ENCODE peak calls at places on chromosome 9, in five cellular contexts. One of them, this sample, is unnamed.

GRCh38 chr9:2120926-2121689 is 106.0 kb downstream of the SMARCA2 start:
- DNase-seq in BE2C: no peak
- DNase-seq in OCI-LY7: no peak
- DNase-seq in upper lobe of right lung: no peak
- DNase-seq in DND-41: no peak
- DNase-seq in this sample: no peak

GRCh38 chr9:93417538-93417937 is 33.9 kb upstream of the FAM120A start:
- DNase-seq in BE2C: no peak
- DNase-seq in OCI-LY7: no peak
- DNase-seq in upper lobe of right lung: no peak
- DNase-seq in DND-41: no peak
- DNase-seq in this sample: no peak

GRCh38 chr9:110321055-110321454 is 16.6 kb downstream of the TXNDC8 start:
- DNase-seq in BE2C: no peak
- DNase-seq in OCI-LY7: no peak
- DNase-seq in upper lobe of right lung: no peak
- DNase-seq in DND-41: no peak
- DNase-seq in this sample: no peak

GRCh38 chr9:14082732-14083131 is 231.2 kb downstream of the NFIB start:
- DNase-seq in BE2C: no peak
- DNase-seq in OCI-LY7: no peak
- DNase-seq in upper lobe of right lung: no peak
- DNase-seq in DND-41: no peak
- DNase-seq in this sample: no peak

GRCh38 chr9:72428329-72428728 is 63.3 kb upstream of the ZFAND5 start:
- DNase-seq in BE2C: no peak
- DNase-seq in OCI-LY7: no peak
- DNase-seq in upper lobe of right lung: no peak
- DNase-seq in DND-41: no peak
- DNase-seq in this sample: no peak

GRCh38 chr9:72635197-72635596 is 113.8 kb downstream of the TMC1 start:
- DNase-seq in BE2C: no peak
- DNase-seq in OCI-LY7: no peak
- DNase-seq in upper lobe of right lung: no peak
- DNase-seq in DND-41: no peak
- DNase-seq in this sample: no peak

GRCh38 chr9:75604661-75605060 is 285.8 kb upstream of the PCSK5 start:
- DNase-seq in BE2C: no peak
- DNase-seq in OCI-LY7: peak; percentile 12
- DNase-seq in upper lobe of right lung: no peak
- DNase-seq in DND-41: no peak
- DNase-seq in this sample: no peak

GRCh38 chr9:136551401-136552116 is 5.7 kb upstream of the NOTCH1 start:
- DNase-seq in BE2C: no peak
- DNase-seq in OCI-LY7: peak; percentile 34
- DNase-seq in upper lobe of right lung: no peak
- DNase-seq in DND-41: peak; percentile 66
- DNase-seq in this sample: no peak

GRCh38 chr9:21995652-21996275 is 1.2 kb downstream of the CDKN2B-AS1 start:
- DNase-seq in BE2C: peak; percentile 32
- DNase-seq in OCI-LY7: peak; percentile 71
- DNase-seq in upper lobe of right lung: peak; percentile 80
- DNase-seq in DND-41: peak; percentile 61
- DNase-seq in this sample: no peak

GRCh38 chr9:123825337-123825736 is 104.6 kb downstream of the DENND1A start:
- DNase-seq in BE2C: peak; percentile 16
- DNase-seq in OCI-LY7: no peak
- DNase-seq in upper lobe of right lung: no peak
- DNase-seq in DND-41: no peak
- DNase-seq in this sample: no peak

GRCh38 chr9:132616725-132617124 is 34.3 kb downstream of the BARHL1 start:
- DNase-seq in BE2C: no peak
- DNase-seq in OCI-LY7: no peak
- DNase-seq in upper lobe of right lung: no peak
- DNase-seq in DND-41: no peak
- DNase-seq in this sample: no peak

GRCh38 chr9:79384506-79384905 is 187.3 kb upstream of the TLE4 start:
- DNase-seq in BE2C: no peak
- DNase-seq in OCI-LY7: no peak
- DNase-seq in upper lobe of right lung: no peak
- DNase-seq in DND-41: no peak
- DNase-seq in this sample: no peak

GRCh38 chr9:96501981-96502833 is 52.2 kb downstream of the HABP4 start:
- DNase-seq in BE2C: no peak
- DNase-seq in OCI-LY7: no peak
- DNase-seq in upper lobe of right lung: no peak
- DNase-seq in DND-41: no peak
- DNase-seq in this sample: no peak

GRCh38 chr9:127178646-127179632 is 56.5 kb upstream of the ANGPTL2 start:
- DNase-seq in BE2C: no peak
- DNase-seq in OCI-LY7: no peak
- DNase-seq in upper lobe of right lung: peak; percentile 56
- DNase-seq in DND-41: no peak
- DNase-seq in this sample: no peak

DNA sequence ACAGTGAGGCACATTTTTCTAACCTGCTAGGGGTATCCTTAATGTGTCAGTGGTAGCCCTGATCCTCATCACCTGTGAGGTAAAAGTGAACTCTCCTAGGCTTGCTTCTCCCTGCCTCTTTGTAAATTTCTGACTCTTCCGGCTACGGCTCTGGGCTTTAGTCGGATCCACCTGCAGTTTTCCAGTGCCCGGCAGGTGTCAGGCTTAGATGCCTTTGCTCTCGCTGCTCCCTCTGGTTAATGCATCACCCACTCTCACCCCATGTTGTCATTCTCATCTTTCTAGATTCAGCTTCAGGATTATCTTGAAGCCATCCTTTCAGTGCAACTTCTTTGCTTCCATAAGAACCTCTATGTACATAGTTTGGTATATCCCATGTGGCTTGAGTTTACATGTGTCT is 3.6 kb downstream of the CEP78 start:
- DNase-seq in BE2C: no peak
- DNase-seq in OCI-LY7: no peak
- DNase-seq in upper lobe of right lung: no peak
- DNase-seq in DND-41: no peak
- DNase-seq in this sample: no peak
- H3K4me3 ChIP-seq in BE2C: no peak overlapping the region
- H3K4me3 ChIP-seq in OCI-LY7: no peak overlapping the region
- H3K4me3 ChIP-seq in upper lobe of right lung: no peak overlapping the region
- H3K4me3 ChIP-seq in DND-41: no peak overlapping the region
- H3K4me3 ChIP-seq in this sample: no peak overlapping the region

DNA sequence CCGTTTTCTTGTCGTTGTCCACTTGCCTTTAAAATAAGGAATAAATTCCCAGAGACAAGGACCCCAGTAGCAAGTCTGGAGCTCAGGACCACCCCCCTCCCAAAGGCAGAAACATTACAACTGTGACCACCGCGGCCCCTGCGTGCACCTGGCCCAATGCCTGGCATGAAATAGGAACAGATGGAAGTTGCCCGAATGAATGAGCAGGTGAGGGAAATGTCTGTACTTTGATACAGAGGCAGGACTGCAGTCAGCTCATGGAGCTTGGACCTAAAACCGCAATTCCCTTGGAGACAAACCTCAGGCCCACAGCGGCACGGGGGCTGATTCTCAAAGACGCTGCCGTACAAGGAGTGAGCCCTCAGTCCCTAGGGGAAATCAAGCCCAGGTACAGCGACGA is 55.3 kb upstream of the SARDH start:
- DNase-seq in BE2C: no peak
- DNase-seq in OCI-LY7: no peak
- DNase-seq in upper lobe of right lung: no peak
- DNase-seq in DND-41: no peak
- DNase-seq in this sample: no peak
- H3K4me3 ChIP-seq in BE2C: no peak overlapping the region
- H3K4me3 ChIP-seq in OCI-LY7: no peak overlapping the region
- H3K4me3 ChIP-seq in upper lobe of right lung: no peak overlapping the region
- H3K4me3 ChIP-seq in DND-41: no peak overlapping the region
- H3K4me3 ChIP-seq in this sample: no peak overlapping the region

GRCh38 chr9:129597355-129598088 is 23.4 kb downstream of the C9orf50 start:
- DNase-seq in BE2C: no peak
- DNase-seq in OCI-LY7: no peak
- DNase-seq in upper lobe of right lung: peak; percentile 92
- DNase-seq in DND-41: no peak
- DNase-seq in this sample: no peak
- H3K4me3 ChIP-seq in BE2C: no peak overlapping the region
- H3K4me3 ChIP-seq in OCI-LY7: no peak overlapping the region
- H3K4me3 ChIP-seq in upper lobe of right lung: peak overlapping the region; percentile 59
- H3K4me3 ChIP-seq in DND-41: no peak overlapping the region
- H3K4me3 ChIP-seq in this sample: no peak overlapping the region

GRCh38 chr9:129547869-129548570 is 72.9 kb downstream of the C9orf50 start:
- DNase-seq in BE2C: no peak
- DNase-seq in OCI-LY7: no peak
- DNase-seq in upper lobe of right lung: no peak
- DNase-seq in DND-41: no peak
- DNase-seq in this sample: no peak

GRCh38 chr9:129547063-129547462 is 73.8 kb downstream of the C9orf50 start:
- DNase-seq in BE2C: no peak
- DNase-seq in OCI-LY7: no peak
- DNase-seq in upper lobe of right lung: no peak
- DNase-seq in DND-41: no peak
- DNase-seq in this sample: no peak

GRCh38 chr9:129548571-129549135 is 72.2 kb downstream of the C9orf50 start:
- DNase-seq in BE2C: no peak
- DNase-seq in OCI-LY7: no peak
- DNase-seq in upper lobe of right lung: no peak
- DNase-seq in DND-41: no peak
- DNase-seq in this sample: no peak

GRCh38 chr9:129542761-129543160 is 78.1 kb downstream of the C9orf50 start:
- DNase-seq in BE2C: no peak
- DNase-seq in OCI-LY7: no peak
- DNase-seq in upper lobe of right lung: no peak
- DNase-seq in DND-41: no peak
- DNase-seq in this sample: no peak

DNA sequence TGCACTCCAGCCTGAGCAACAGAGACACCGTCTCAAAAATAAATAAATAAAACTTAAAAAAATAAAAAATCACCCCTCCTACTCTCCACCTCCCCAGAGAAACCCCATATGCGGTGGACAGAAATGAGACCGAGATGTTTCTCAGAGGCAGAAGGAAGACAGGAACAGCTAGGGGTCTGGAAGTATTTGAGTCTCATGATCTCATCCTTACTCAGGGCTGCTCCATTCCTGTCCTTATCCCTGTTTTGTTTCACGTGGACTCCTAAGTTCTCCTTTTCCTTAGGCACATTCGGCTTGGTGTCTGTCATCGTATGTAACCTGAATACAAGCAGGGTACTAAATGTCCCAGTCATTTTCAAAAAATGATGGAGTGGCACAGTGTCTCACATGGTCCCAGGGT is 76.1 kb downstream of the C9orf50 start:
- DNase-seq in BE2C: no peak
- DNase-seq in OCI-LY7: no peak
- DNase-seq in upper lobe of right lung: no peak
- DNase-seq in DND-41: no peak
- DNase-seq in this sample: no peak
- H3K4me3 ChIP-seq in BE2C: no peak overlapping the region
- H3K4me3 ChIP-seq in OCI-LY7: no peak overlapping the region
- H3K4me3 ChIP-seq in upper lobe of right lung: no peak overlapping the region
- H3K4me3 ChIP-seq in DND-41: no peak overlapping the region
- H3K4me3 ChIP-seq in this sample: no peak overlapping the region

GRCh38 chr9:117414220-117414905 is 494 bp downstream of the ASTN2 start:
- DNase-seq in BE2C: peak; percentile 67
- DNase-seq in OCI-LY7: no peak
- DNase-seq in upper lobe of right lung: peak; percentile 64
- DNase-seq in DND-41: no peak
- DNase-seq in this sample: no peak

GRCh38 chr9:117414906-117415583 is at the start of gene ASTN2:
- DNase-seq in BE2C: peak; percentile 75
- DNase-seq in OCI-LY7: no peak
- DNase-seq in upper lobe of right lung: no peak
- DNase-seq in DND-41: no peak
- DNase-seq in this sample: no peak

GRCh38 chr9:117412841-117413240 is 2.0 kb downstream of the ASTN2 start:
- DNase-seq in BE2C: peak; percentile 22
- DNase-seq in OCI-LY7: no peak
- DNase-seq in upper lobe of right lung: no peak
- DNase-seq in DND-41: no peak
- DNase-seq in this sample: no peak

GRCh38 chr9:117412006-117412715 is 2.7 kb downstream of the ASTN2 start:
- DNase-seq in BE2C: peak; percentile 72
- DNase-seq in OCI-LY7: no peak
- DNase-seq in upper lobe of right lung: no peak
- DNase-seq in DND-41: no peak
- DNase-seq in this sample: no peak

DNA sequence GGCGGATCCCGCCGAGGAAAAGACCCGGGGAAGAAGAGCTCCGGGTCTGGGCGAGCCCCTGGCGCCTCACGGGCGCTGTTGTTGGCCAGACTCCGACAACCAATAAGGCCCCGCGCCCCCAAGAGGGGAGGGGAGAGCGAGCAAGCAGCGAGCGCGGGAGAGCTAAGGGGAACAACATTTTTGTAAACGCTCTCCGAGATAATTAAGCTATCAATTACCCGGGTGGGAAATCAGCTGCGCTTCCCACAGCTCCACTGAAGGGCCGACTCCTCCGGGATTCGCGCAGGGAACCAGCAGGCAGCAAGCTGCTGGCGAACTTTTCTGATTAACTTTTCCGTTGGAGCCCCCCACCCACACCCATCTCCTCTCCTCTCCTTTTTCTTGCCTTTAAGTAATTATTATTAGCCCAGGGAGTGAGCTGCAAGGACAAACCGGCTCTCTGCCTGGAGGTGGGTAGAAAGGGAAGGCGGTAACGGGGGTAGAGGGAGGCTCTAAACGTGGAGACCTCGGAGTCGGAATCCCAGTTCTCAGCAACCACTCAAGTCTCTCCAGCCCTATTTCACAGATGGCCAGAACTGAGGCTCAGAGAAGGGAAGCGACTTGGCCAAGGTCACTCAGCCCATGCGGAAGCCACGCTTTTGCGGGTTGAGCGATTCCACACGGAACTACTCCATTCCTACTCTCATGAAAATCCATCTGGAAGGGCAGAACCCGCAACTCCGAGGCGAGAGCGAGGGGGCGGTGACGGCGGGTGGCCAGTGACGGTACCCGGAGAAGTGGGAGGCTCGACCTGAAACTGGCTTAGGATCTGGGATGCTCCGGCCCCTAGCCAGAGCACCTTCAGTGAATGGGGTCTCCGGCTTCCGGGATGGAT is 1.3 kb downstream of the ASTN2 start:
- DNase-seq in BE2C: peak; percentile 86
- DNase-seq in OCI-LY7: no peak
- DNase-seq in upper lobe of right lung: no peak
- DNase-seq in DND-41: no peak
- DNase-seq in this sample: no peak
- H3K4me3 ChIP-seq in BE2C: peak overlapping the region; percentile 81
- H3K4me3 ChIP-seq in OCI-LY7: no peak overlapping the region
- H3K4me3 ChIP-seq in upper lobe of right lung: no peak overlapping the region
- H3K4me3 ChIP-seq in DND-41: no peak overlapping the region
- H3K4me3 ChIP-seq in this sample: no peak overlapping the region

GRCh38 chr9:130780865-130781504 is 54.1 kb upstream of the ABL1 start:
- DNase-seq in BE2C: peak; percentile 58
- DNase-seq in OCI-LY7: no peak
- DNase-seq in upper lobe of right lung: no peak
- DNase-seq in DND-41: no peak
- DNase-seq in this sample: no peak
- H3K4me3 ChIP-seq in BE2C: peak overlapping the region; percentile 32
- H3K4me3 ChIP-seq in OCI-LY7: no peak overlapping the region
- H3K4me3 ChIP-seq in upper lobe of right lung: peak overlapping the region; percentile 25
- H3K4me3 ChIP-seq in DND-41: no peak overlapping the region
- H3K4me3 ChIP-seq in this sample: no peak overlapping the region